ENCODE peak calls at places on chromosomes 6 and 20, in four cellular contexts. K is HFF-Myc; X is GM23338; G is naive thymus-derived CD4-positive, alpha-beta T cell. S is an unnamed sample.

GRCh38 chr6:111715321-111715720 is 109.6 kb upstream of the TRAF3IP2 start:
- DNase-seq in G (no peak), K (no peak), X (no peak), S (no peak)

GRCh38 chr6:39426057-39426592 is 103.6 kb upstream of the KCNK16 start:
- DNase-seq in X (no peak), G (no peak), K (peak), S (no peak)

GRCh38 chr6:34189806-34190503 is 44.1 kb upstream of the GRM4 start:
- DNase-seq in G (no peak), K (no peak), X (no peak), S (peak)

GRCh38 chr20:4702562-4703280 is 19.0 kb upstream of the PRND start:
- DNase-seq in K (no peak), X (no peak), G (no peak), S (no peak)

GRCh38 chr20:50722466-50723155 is 8.8 kb upstream of the PARD6B start:
- DNase-seq in K (no peak), G (no peak), X (no peak), S (no peak)

GRCh38 chr6:219641-220198 is 72.6 kb upstream of the DUSP22 start:
- DNase-seq in X (peak), K (no peak), G (peak), S (peak)

GRCh38 chr6:41538556-41539182 is 7.5 kb upstream of the FOXP4 start:
- DNase-seq in K (no peak), X (no peak), G (no peak), S (no peak)

GRCh38 chr6:6352772-6353171 is 32.3 kb upstream of the F13A1 start:
- DNase-seq in G (no peak), K (no peak), X (no peak), S (no peak)

GRCh38 chr6:110331383-110331782 is 26.8 kb downstream of the METTL24 start:
- DNase-seq in K (no peak), G (no peak), X (no peak), S (no peak)

GRCh38 chr6:14046476-14047068 is 71.0 kb upstream of the CD83 start:
- DNase-seq in X (peak), K (no peak), G (peak), S (peak)

GRCh38 chr6:166466178-166467122 is 83.7 kb upstream of the MPC1 start:
- DNase-seq in G (no peak), X (no peak), K (peak), S (no peak)

GRCh38 chr20:23404196-23404595 is 17.1 kb downstream of the NAPB start:
- DNase-seq in K (no peak), X (no peak), G (no peak), S (no peak)

GRCh38 chr20:62799459-62799858 is 3.2 kb downstream of the MRGBP start:
- DNase-seq in G (no peak), K (no peak), X (no peak), S (no peak)

GRCh38 chr20:24987244-24987643 is 5.3 kb downstream of the APMAP start:
- DNase-seq in K (no peak), X (no peak), G (no peak), S (no peak)

GRCh38 chr20:7829776-7830175 is 110.5 kb downstream of the HAO1 start:
- DNase-seq in K (no peak), G (no peak), X (no peak), S (no peak)

GRCh38 chr6:158959552-158959951 is 40.5 kb downstream of the RSPH3 start:
- DNase-seq in G (no peak), X (no peak), K (no peak), S (no peak)

GRCh38 chr6:39389372-39389767 is 66.9 kb upstream of the KCNK16 start:
- DNase-seq in X (peak), K (no peak), G (no peak), S (peak)

GRCh38 chr20:7855545-7855944 is 84.7 kb downstream of the HAO1 start:
- DNase-seq in K (no peak), X (no peak), G (no peak), S (no peak)

DNA sequence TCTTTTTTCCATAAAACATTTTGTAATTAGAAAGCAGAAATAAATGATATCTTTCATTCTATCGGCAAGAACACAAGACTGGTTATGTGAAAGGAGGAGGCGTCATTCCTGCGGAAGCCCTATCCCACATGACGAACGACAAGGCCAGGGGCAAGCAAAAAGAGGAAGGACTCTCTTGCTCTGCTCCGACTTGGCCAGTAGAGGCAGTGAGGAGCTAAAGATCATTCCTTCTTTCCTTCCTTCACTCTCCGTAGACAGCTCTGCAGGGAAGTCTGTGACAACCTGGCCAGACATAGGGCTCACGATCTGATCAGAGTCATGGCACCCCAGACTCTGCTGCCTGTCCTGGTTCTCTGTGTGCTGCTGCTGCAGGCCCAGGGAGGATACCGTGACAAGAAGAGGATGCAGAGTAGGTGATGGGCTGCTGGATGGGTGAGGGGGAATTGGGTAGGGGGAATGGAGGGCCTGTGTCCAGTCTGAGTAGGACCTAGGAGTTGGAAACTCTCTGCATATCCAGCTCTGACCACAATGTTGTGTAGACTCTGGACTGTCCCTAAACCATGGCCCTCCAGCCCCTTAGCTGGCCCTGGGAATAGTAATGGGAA is at the start of gene WFDC10A:
- DNase-seq in G (no peak), X (peak), K (peak), S (peak)
- H3K4me3 ChIP-seq in G (no peak), X (no peak), K (no peak), S (no peak)

DNA sequence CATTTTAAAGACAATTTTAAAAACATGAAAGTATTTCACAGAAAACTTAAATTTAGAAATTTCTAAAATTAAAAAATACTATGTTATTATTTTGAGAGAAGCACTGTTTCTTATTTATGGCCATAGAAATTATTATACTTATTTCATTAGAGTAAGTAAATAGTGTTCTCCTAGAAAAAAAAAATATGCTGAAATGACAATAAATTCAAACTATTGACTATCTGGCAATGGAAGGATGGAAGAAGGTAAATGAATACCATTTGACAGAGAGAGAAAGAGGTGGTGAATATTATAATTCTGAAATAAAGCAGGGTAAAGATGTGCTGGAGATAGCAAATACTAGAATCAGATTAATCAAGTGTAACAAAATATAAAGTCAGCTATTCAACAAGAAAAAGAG is 294.8 kb downstream of the PTPRK start:
- DNase-seq in K (no peak), G (no peak), X (no peak), S (no peak)
- H3K4me3 ChIP-seq in K (no peak), G (no peak), X (no peak), S (no peak)

GRCh38 chr20:38873050-38873581 is 53.1 kb upstream of the FAM83D start:
- DNase-seq in K (no peak), X (no peak), G (peak), S (no peak)
- H3K4me3 ChIP-seq in K (no peak), X (no peak), G (peak), S (no peak)

GRCh38 chr6:98995116-98995515 is 47.4 kb upstream of the FBXL4 start:
- DNase-seq in K (no peak), X (no peak), G (no peak), S (no peak)
- H3K4me3 ChIP-seq in K (no peak), X (no peak), G (no peak), S (no peak)

GRCh38 chr6:151379933-151380847 is 11.2 kb downstream of the ZBTB2 start:
- DNase-seq in X (peak), K (no peak), G (no peak), S (peak)
- H3K4me3 ChIP-seq in X (no peak), K (no peak), G (peak), S (no peak)

GRCh38 chr6:134436950-134437349 is 119.0 kb upstream of the SGK1 start:
- DNase-seq in G (no peak), K (no peak), X (no peak), S (no peak)

GRCh38 chr6:134434019-134434949 is 116.4 kb upstream of the SGK1 start:
- DNase-seq in X (no peak), G (no peak), K (no peak), S (no peak)

GRCh38 chr6:134437376-134437775 is 119.5 kb upstream of the SGK1 start:
- DNase-seq in K (no peak), X (no peak), G (peak), S (no peak)

GRCh38 chr6:134436281-134436815 is 118.4 kb upstream of the SGK1 start:
- DNase-seq in G (peak), X (no peak), K (peak), S (no peak)

GRCh38 chr6:134435814-134436280 is 117.9 kb upstream of the SGK1 start:
- DNase-seq in K (no peak), G (no peak), X (no peak), S (no peak)
- H3K4me3 ChIP-seq in K (no peak), G (peak), X (no peak), S (no peak)

GRCh38 chr6:63348836-63349235 is 29.1 kb upstream of the LGSN start:
- DNase-seq in X (no peak), K (no peak), G (no peak), S (no peak)

GRCh38 chr6:63349401-63349800 is 29.6 kb upstream of the LGSN start:
- DNase-seq in G (no peak), X (no peak), K (no peak), S (no peak)

GRCh38 chr6:63347599-63347998 is 27.8 kb upstream of the LGSN start:
- DNase-seq in X (no peak), K (peak), G (no peak), S (no peak)

GRCh38 chr6:63351995-63352586 is 32.3 kb upstream of the LGSN start:
- DNase-seq in G (no peak), X (peak), K (peak), S (no peak)

DNA sequence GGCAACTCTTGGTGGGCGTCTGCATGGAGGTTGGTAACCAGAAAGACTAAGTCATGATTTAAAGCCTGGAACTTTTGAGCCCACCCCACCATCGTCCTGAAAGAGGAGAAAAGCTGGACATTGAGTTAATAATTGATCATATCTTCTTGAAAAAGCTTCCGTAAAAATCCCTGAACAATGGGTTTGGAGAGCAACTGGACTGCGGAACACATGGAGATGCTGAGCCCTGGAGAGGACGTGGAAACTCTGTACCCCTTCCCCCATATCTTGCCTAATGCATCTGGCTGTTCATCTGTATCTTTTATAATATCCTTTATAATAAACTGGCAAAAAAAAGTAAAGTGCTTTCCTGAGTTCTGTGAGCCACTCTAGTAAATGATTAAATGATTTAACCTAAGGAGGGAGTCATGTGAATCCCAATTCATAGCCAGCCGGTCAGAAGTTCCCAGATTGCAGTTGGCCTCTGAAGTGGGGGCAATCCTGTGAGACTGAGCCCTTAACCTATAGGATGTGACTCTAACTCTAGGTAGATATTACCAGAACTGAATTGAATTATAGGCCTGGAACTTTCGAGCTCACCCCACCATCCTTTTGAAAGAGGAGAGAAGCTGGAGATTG is 26.5 kb upstream of the LGSN start:
- DNase-seq in X (no peak), G (no peak), K (no peak), S (no peak)
- H3K4me3 ChIP-seq in X (no peak), G (no peak), K (no peak), S (no peak)

GRCh38 chr6:87914637-87915395 is 132.8 kb upstream of the SPACA1 start:
- DNase-seq in X (no peak), G (no peak), K (no peak), S (no peak)
- H3K4me3 ChIP-seq in X (no peak), G (no peak), K (no peak), S (no peak)

S was measured in H7.